ENCODE peak calls at places on chromosomes 4 and X, in five cellular contexts. R, W, J, E and Y are unnamed samples.

GRCh38 chr4:75135068-75135825 is 202.3 kb downstream of the PARM1 start:
- DNase-seq in J (no peak), R (no peak), E (no peak), W (no peak), Y (no peak)

GRCh38 chr4:115054836-115055235 is 58.6 kb downstream of the NDST4 start:
- DNase-seq in W (no peak), J (no peak), R (no peak), E (peak), Y (no peak)

GRCh38 chr4:43348591-43348990 is 456.1 kb downstream of the GRXCR1 start:
- DNase-seq in R (no peak), E (no peak), J (no peak), W (no peak), Y (no peak)

GRCh38 chr4:95020521-95020920 is 262.8 kb downstream of the BMPR1B start:
- DNase-seq in W (no peak), R (no peak), E (no peak), J (no peak), Y (no peak)

GRCh38 chr4:183408791-183409190 is 35.6 kb upstream of the CDKN2AIP start:
- DNase-seq in E (no peak), J (no peak), W (no peak), R (no peak), Y (no peak)

GRCh38 chrX:25726539-25726938 is 411.6 kb upstream of the MAGEB18 start:
- DNase-seq in W (no peak), E (peak), J (no peak), R (no peak), Y (no peak)

GRCh38 chr4:125486354-125486753 is 171.6 kb downstream of the FAT4 start:
- DNase-seq in W (no peak), R (no peak), J (no peak), E (no peak), Y (no peak)

GRCh38 chrX:152897216-152898144 is at the start of gene ZNF185:
- DNase-seq in E (peak), J (peak), W (peak), R (no peak), Y (no peak)

GRCh38 chrX:152038798-152039197 is 64.3 kb upstream of the GABRE start:
- DNase-seq in E (no peak), R (no peak), W (no peak), J (no peak), Y (no peak)

GRCh38 chr4:112860731-112861377 is 188.6 kb upstream of the ANK2 start:
- DNase-seq in J (no peak), E (no peak), W (no peak), R (no peak), Y (no peak)

GRCh38 chr4:74444891-74445642 is at the start of gene AREG:
- DNase-seq in R (peak), W (peak), J (peak), E (peak), Y (no peak)

GRCh38 chrX:37646254-37646653 is 39.3 kb upstream of the XK start:
- DNase-seq in J (no peak), E (no peak), W (no peak), R (no peak), Y (no peak)

GRCh38 chrX:100194073-100194775 is 215.8 kb downstream of the PCDH19 start:
- DNase-seq in W (no peak), J (no peak), E (no peak), R (no peak), Y (no peak)

GRCh38 chr4:37478151-37478550 is 208.0 kb downstream of the RELL1 start:
- DNase-seq in W (no peak), R (no peak), J (no peak), E (no peak), Y (no peak)

GRCh38 chrX:47189906-47190305 is 3.7 kb upstream of the UBA1 start:
- DNase-seq in E (no peak), J (no peak), R (no peak), W (no peak), Y (no peak)

GRCh38 chr4:184699941-184700340 is 34.0 kb downstream of the CENPU start:
- DNase-seq in R (no peak), E (no peak), J (no peak), W (no peak), Y (no peak)

GRCh38 chrX:149284616-149285015 is 220.5 kb downstream of the IDS start:
- DNase-seq in R (no peak), J (no peak), W (no peak), E (peak), Y (no peak)

GRCh38 chr4:139735381-139736256 is 70.0 kb downstream of the MGST2 start:
- DNase-seq in W (no peak), R (peak), E (no peak), J (no peak), Y (no peak)

GRCh38 chr4:89216866-89217265 is 90.7 kb downstream of the GPRIN3 start:
- DNase-seq in R (no peak), W (no peak), J (no peak), E (no peak), Y (no peak)

GRCh38 chrX:148535639-148536038 is 35.2 kb downstream of the AFF2 start:
- DNase-seq in J (no peak), W (peak), R (no peak), E (no peak), Y (no peak)